ENCODE peak calls at places on chromosomes 1 and 21, in four cellular contexts. V is type B pancreatic cell, R is tibial nerve, Y is body of pancreas. N is an unnamed sample.

GRCh38 chr1:61139324-61140055 is 57.1 kb downstream of the NFIA start:
- DNase-seq in V (no peak), R (no peak), Y (no peak), N (no peak)

GRCh38 chr1:220881918-220882891 is 3.0 kb downstream of the HLX start:
- DNase-seq in V (no peak), R (no peak), Y (peak; percentile 32), N (no peak)

GRCh38 chr1:19199393-19200280 is 10.4 kb downstream of the UBR4 start:
- DNase-seq in V (no peak), R (no peak), Y (no peak), N (no peak)

GRCh38 chr1:232291681-232292080 is 338.3 kb downstream of the SIPA1L2 start:
- DNase-seq in V (no peak), R (peak; percentile 26), Y (no peak), N (no peak)

GRCh38 chr1:154974808-154975408 is 427 bp downstream of the CKS1B start:
- DNase-seq in V (peak; percentile 94), R (peak; percentile 85), Y (peak; percentile 96), N (peak; percentile 97)

GRCh38 chr1:184882649-184883303 is 91.5 kb downstream of the NIBAN1 start:
- DNase-seq in V (no peak), R (no peak), Y (no peak), N (no peak)

GRCh38 chr21:15837603-15838002 is 107.8 kb downstream of the USP25 start:
- DNase-seq in V (no peak), R (no peak), Y (no peak), N (no peak)

GRCh38 chr1:18556364-18556763 is 74.3 kb upstream of the PAX7 start:
- DNase-seq in V (no peak), R (no peak), Y (peak; percentile 23), N (no peak)

GRCh38 chr1:208531003-208531750 is 287.0 kb upstream of the PLXNA2 start:
- DNase-seq in V (no peak), R (no peak), Y (no peak), N (peak; percentile 71)

GRCh38 chr1:11610629-11611180 is 43.5 kb downstream of the FBXO2 start:
- DNase-seq in V (no peak), R (no peak), Y (no peak), N (no peak)

GRCh38 chr21:44423312-44423821 is 31.9 kb upstream of the LRRC3 start:
- DNase-seq in V (peak; percentile 62), R (no peak), Y (no peak), N (peak; percentile 79)

GRCh38 chr1:82366694-82367093 is 566.0 kb downstream of the ADGRL2 start:
- DNase-seq in V (no peak), R (no peak), Y (no peak), N (no peak)

GRCh38 chr21:37257967-37258877 is 8.9 kb downstream of the VPS26C start:
- DNase-seq in V (peak; percentile 80), R (no peak), Y (peak; percentile 59), N (no peak)

GRCh38 chr1:12690156-12690555 is 25.8 kb upstream of the AADACL3 start:
- DNase-seq in V (no peak), R (no peak), Y (no peak), N (no peak)

DNA sequence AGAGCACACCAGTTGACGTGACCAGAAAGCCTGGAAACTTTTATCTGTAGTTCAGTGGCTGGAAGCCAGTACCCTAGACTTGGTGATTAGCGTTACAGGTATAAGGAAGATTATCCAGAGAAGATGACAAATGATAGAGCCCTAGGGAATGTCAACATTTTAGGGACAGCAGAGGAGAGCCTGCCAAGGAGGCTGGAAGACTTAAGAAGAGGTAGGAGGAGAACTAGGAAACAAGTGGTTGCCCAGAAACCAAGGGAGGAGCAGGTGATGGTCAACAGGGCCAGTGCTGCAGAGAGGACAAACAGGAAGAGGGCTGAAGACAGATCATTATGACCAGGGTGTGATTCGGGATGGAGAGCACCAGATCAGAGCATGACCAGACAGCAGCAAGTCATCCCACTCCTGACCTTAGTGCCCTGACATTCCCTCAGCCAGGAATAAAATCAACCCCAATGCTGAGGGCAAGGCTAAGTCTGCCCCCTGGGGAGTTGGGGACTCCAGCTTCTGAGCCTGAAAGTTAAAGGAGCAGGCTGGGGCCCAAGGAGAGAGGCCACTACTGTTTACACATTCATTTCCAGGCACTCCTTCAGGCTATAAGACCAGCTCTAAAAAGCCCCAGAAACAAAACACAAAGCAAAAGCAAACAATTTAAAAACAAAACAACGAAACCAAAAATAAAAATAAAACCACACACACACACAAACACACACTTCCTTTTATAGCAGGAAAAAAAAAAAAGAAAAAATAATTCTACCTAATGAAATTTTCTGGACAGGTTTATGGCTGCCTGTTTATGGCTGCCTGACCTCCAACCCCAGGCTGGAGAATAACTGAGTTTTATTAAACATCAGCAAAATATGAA is 48.6 kb upstream of the LRRC52 start:
- DNase-seq in V (no peak), R (no peak), Y (no peak), N (no peak)
- TF ChIP-seq CTCF in V (no peak), R (no peak), Y (no peak), N (no peak)

GRCh38 chr1:117674521-117675400 is 68.9 kb downstream of the TENT5C start:
- DNase-seq in V (no peak), R (no peak), Y (peak; percentile 68), N (peak; percentile 73)
- TF ChIP-seq CTCF in V (no peak), R (peak; percentile 23), Y (peak; percentile 25), N (no peak)

GRCh38 chr1:151501474-151501873 is 9.7 kb upstream of the CGN start:
- DNase-seq in V (no peak), R (no peak), Y (peak; percentile 71), N (no peak)
- TF ChIP-seq CTCF in V (peak; percentile 59), R (no peak), Y (peak; percentile 59), N (no peak)

DNA sequence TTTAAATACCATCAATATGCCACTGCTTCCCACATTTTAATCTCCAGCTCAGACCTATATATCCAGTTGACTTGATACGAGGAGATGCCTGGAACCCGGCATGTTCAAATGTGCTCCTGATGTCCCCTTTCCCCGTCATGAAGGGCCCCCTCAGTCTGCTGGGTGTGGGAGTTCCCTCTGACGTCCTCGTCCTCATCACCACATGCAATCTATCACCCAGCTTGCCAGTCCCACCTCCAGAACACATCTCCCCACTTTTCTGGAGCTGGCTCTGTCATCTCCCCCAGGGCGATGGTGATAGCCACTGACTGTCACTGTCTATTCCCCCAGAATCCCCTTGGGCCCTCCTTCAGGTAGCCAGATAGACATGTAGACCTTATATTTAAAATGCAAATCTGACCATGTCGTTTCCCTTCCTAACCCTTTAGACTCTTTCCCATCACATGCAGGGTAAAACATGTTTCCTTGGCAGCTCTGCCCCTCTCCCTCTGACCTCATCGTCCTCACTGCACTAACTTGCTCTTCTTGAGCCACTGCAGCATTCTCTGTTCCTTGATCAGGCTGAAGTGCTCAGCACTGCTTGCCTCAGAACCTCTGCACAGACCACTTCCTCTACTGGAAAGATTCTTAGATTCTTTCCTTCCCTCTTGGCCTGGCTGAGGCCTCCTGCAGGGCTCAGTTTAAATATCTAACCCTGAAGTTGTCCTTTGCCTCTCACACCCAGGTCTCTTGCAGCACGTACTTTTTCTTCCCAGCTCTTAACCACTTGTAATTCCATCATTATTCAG is 7.4 kb downstream of the AZIN2 start:
- DNase-seq in V (peak; percentile 43), R (no peak), Y (no peak), N (no peak)
- TF ChIP-seq CTCF in V (no peak), R (no peak), Y (no peak), N (no peak)

GRCh38 chr1:8765253-8765652 is 52.2 kb downstream of the RERE start:
- DNase-seq in V (no peak), R (no peak), Y (no peak), N (no peak)

GRCh38 chr1:8764301-8764937 is 53.0 kb downstream of the RERE start:
- DNase-seq in V (no peak), R (no peak), Y (no peak), N (no peak)

GRCh38 chr1:8767006-8767405 is 50.4 kb downstream of the RERE start:
- DNase-seq in V (no peak), R (no peak), Y (no peak), N (no peak)

DNA sequence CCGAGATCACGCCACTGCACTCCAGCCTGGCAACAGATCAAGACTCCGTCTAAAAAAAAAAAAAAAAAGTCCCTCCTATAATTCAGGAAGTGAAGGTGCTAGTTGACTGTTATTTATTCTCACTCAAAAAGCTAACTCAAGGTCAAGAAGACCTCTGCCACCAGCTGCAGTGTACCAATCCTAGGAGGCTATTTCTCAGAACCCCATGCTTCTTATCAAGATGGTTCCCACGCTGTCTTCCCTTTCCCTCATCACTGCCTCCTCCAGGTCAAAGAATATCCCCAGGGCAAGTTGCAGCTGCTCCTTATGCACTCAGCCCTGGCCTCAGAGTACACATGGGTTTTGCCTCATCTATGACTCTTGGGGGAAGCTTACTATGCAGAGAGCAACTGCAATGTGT is 53.6 kb downstream of the RERE start:
- DNase-seq in V (no peak), R (no peak), Y (peak; percentile 7), N (no peak)
- TF ChIP-seq CTCF in V (no peak), R (no peak), Y (no peak), N (no peak)

DNA sequence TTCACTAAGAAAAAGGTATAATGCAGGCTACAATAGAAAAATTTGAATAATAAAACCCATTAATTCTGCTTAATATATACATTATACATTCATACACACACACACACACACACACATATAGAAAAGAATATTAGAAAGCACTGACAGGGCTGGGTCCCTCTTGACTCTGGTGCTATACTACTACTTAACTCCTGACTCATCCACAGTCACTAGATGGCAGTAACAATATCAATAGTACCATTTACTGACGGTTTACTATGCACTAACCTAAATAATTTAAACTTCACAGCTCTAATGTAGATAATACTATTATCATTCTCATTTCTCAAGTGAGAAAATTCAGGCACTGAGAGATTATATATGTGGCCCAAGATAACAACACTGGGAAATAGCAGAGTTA is 87.5 kb downstream of the COP1 start:
- DNase-seq in V (no peak), R (no peak), Y (no peak), N (no peak)
- TF ChIP-seq CTCF in V (peak; percentile 27), R (no peak), Y (no peak), N (peak; percentile 43)

GRCh38 chr21:32094792-32095191 is 184.1 kb downstream of the MIS18A start:
- DNase-seq in V (no peak), R (no peak), Y (no peak), N (no peak)

GRCh38 chr21:32093758-32094463 is 184.9 kb downstream of the MIS18A start:
- DNase-seq in V (no peak), R (no peak), Y (no peak), N (no peak)

GRCh38 chr21:32099812-32100416 is 178.9 kb downstream of the MIS18A start:
- DNase-seq in V (no peak), R (no peak), Y (no peak), N (no peak)

GRCh38 chr21:32101206-32101763 is 177.6 kb downstream of the MIS18A start:
- DNase-seq in V (no peak), R (no peak), Y (no peak), N (no peak)

GRCh38 chr21:32096411-32096810 is 182.4 kb downstream of the MIS18A start:
- DNase-seq in V (no peak), R (no peak), Y (no peak), N (no peak)
- TF ChIP-seq CTCF in V (peak; percentile 68), R (no peak), Y (no peak), N (peak; percentile 53)